ENCODE peak calls at places on chromosomes 2 and 18, in ten cellular contexts. Y is suprapubic skin; P is body of pancreas; T is osteoblast; F is CD4-positive, alpha-beta T cell; D is heart left ventricle; V is tibial artery; C is vagina; K is IMR-90; S is SK-N-SH. Z is an unnamed sample.

GRCh38 chr2:158102446-158102845 is 770 bp downstream of the UPP2 start:
- DNase-seq in Y (no peak), P (no peak), T (no peak), F (no peak), D (no peak), V (no peak), C (no peak), K (no peak), S (no peak), Z (no peak)

GRCh38 chr2:42722328-42723190 is 41.4 kb downstream of the OXER1 start:
- DNase-seq in Y (no peak), P (peak; percentile 86), T (peak; percentile 26), F (no peak), D (no peak), V (peak; percentile 72), C (no peak), K (peak; percentile 89), S (no peak), Z (peak; percentile 88)

GRCh38 chr2:230849633-230850357 is 14.9 kb upstream of the ITM2C start:
- DNase-seq in Y (no peak), P (peak; percentile 67), T (peak; percentile 66), F (peak; percentile 67), D (peak; percentile 81), V (no peak), C (no peak), K (no peak), S (no peak), Z (peak; percentile 50)

GRCh38 chr2:207558106-207558505 is 28.3 kb downstream of the CREB1 start:
- DNase-seq in Y (no peak), P (no peak), T (peak; percentile 76), F (no peak), D (no peak), V (no peak), C (no peak), K (peak; percentile 90), S (no peak), Z (no peak)

GRCh38 chr2:219116776-219117646 is 43.6 kb downstream of the NHEJ1 start:
- DNase-seq in Y (no peak), P (no peak), T (no peak), F (no peak), D (no peak), V (no peak), C (no peak), K (no peak), S (no peak), Z (no peak)

GRCh38 chr18:77857926-77858325 is 608.3 kb downstream of the GALR1 start:
- DNase-seq in Y (no peak), P (no peak), T (no peak), F (no peak), D (no peak), V (no peak), C (no peak), K (no peak), S (no peak), Z (no peak)

GRCh38 chr2:65630643-65631042 is 198.2 kb upstream of the SPRED2 start:
- DNase-seq in Y (no peak), P (no peak), T (peak; percentile 66), F (no peak), D (no peak), V (no peak), C (no peak), K (peak; percentile 77), S (no peak), Z (no peak)

GRCh38 chr2:222398446-222398885 is 25.9 kb upstream of the SGPP2 start:
- DNase-seq in Y (no peak), P (no peak), T (no peak), F (no peak), D (no peak), V (no peak), C (no peak), K (no peak), S (no peak), Z (no peak)

GRCh38 chr2:179239194-179239593 is 25.4 kb downstream of the SESTD1 start:
- DNase-seq in Y (no peak), P (no peak), T (no peak), F (no peak), D (no peak), V (no peak), C (no peak), K (peak; percentile 28), S (no peak), Z (no peak)

GRCh38 chr18:3664563-3665178 is 214.7 kb downstream of the TGIF1 start:
- DNase-seq in Y (no peak), P (no peak), T (no peak), F (no peak), D (no peak), V (no peak), C (no peak), K (no peak), S (no peak), Z (no peak)

GRCh38 chr18:37608876-37609275 is 43.3 kb upstream of the CELF4 start:
- DNase-seq in Y (no peak), P (no peak), T (no peak), F (no peak), D (no peak), V (no peak), C (no peak), K (no peak), S (no peak), Z (no peak)

GRCh38 chr2:42127425-42128424 is 41.4 kb upstream of the EML4 start:
- DNase-seq in Y (no peak), P (no peak), T (no peak), F (no peak), D (no peak), V (no peak), C (no peak), K (no peak), S (no peak), Z (no peak)

GRCh38 chr2:146323564-146323963 is 1521.3 kb upstream of the ACVR2A start:
- DNase-seq in Y (no peak), P (no peak), T (no peak), F (no peak), D (no peak), V (no peak), C (no peak), K (peak; percentile 16), S (no peak), Z (no peak)

GRCh38 chr2:19488009-19488691 is 129.7 kb upstream of the OSR1 start:
- DNase-seq in Y (no peak), P (no peak), T (peak; percentile 39), F (no peak), D (no peak), V (no peak), C (no peak), K (peak; percentile 61), S (no peak), Z (no peak)

GRCh38 chr2:231975001-231975400 is 13.5 kb downstream of the DIS3L2 start:
- DNase-seq in Y (no peak), P (no peak), T (no peak), F (no peak), D (no peak), V (no peak), C (no peak), K (no peak), S (no peak), Z (no peak)

DNA sequence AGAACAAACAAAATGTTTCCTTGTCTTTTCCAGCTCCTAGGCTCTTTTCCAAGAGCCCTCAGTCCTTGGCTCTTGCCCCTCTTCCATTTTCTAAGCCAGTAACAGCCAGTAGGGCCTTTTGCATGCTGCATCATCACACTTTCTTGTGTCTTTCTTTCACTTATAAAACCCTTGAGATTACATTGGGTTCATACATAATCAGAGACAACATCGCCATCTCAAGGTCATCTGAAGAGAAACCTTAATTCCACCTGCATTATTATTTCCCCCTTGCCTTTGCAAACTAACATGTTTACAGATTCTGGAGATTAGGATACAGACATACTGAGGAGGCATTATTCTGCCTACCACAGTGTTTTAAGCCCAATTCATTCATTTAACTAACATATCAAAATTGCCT is 697.3 kb downstream of the TRIB2 start:
- DNase-seq in Y (no peak), P (no peak), T (no peak), F (no peak), D (no peak), V (no peak), C (no peak), K (no peak), S (no peak), Z (no peak)
- H3K9me3 ChIP-seq in Y (no peaks in the 10 kb centered on the region), P (no peaks in the 10 kb centered on the region), T (no peaks in the 10 kb centered on the region), F (no peaks in the 10 kb centered on the region), D (peaks cover 8% of the 10 kb centered on the region), V (no peaks in the 10 kb centered on the region), C (no peaks in the 10 kb centered on the region), K (peaks cover 4% of the 10 kb centered on the region), S (no peaks in the 10 kb centered on the region), Z (no peaks in the 10 kb centered on the region)

DNA sequence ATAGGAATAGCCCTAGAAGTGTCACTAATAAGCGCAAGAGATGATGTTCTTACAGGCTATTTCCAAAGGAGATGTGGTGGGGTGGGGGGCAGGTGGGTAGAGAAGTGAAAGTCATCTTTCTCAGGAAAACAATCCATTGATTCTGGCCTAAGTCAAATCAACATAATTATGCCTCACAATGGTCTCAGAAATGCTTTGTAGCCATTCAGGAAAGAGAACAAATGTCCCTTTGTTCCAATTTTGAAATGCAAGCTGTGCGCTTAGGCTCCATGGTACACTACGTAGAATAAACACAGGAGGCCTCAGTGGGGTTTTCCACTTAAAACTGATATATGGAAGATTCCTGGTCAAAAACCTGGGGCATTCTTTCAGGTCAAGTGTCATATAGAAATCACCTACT is 529.9 kb upstream of the KLHL29 start:
- DNase-seq in Y (no peak), P (no peak), T (no peak), F (no peak), D (no peak), V (no peak), C (no peak), K (no peak), S (no peak), Z (no peak)
- H3K9me3 ChIP-seq in Y (peaks cover 3% of the 10 kb centered on the region), P (no peaks in the 10 kb centered on the region), T (peaks cover 5% of the 10 kb centered on the region), F (no peaks in the 10 kb centered on the region), D (peaks cover 4% of the 10 kb centered on the region), V (no peaks in the 10 kb centered on the region), C (no peaks in the 10 kb centered on the region), K (peaks cover 7% of the 10 kb centered on the region), S (no peaks in the 10 kb centered on the region), Z (no peaks in the 10 kb centered on the region)

GRCh38 chr18:39149211-39149806 is 1583.7 kb upstream of the CELF4 start:
- DNase-seq in Y (no peak), P (no peak), T (no peak), F (no peak), D (no peak), V (no peak), C (no peak), K (no peak), S (no peak), Z (no peak)
- H3K9me3 ChIP-seq in Y (peaks cover 5% of the 10 kb centered on the region), P (no peaks in the 10 kb centered on the region), T (peaks cover 9% of the 10 kb centered on the region), F (no peaks in the 10 kb centered on the region), D (peaks cover 17% of the 10 kb centered on the region), V (no peaks in the 10 kb centered on the region), C (no peaks in the 10 kb centered on the region), K (peaks cover 5% of the 10 kb centered on the region), S (peaks cover 15% of the 10 kb centered on the region), Z (no peaks in the 10 kb centered on the region)

GRCh38 chr2:229265727-229266126 is 5.4 kb downstream of the PID1 start:
- DNase-seq in Y (no peak), P (no peak), T (no peak), F (no peak), D (no peak), V (no peak), C (no peak), K (no peak), S (no peak), Z (no peak)

GRCh38 chr2:229257980-229258379 is 13.1 kb downstream of the PID1 start:
- DNase-seq in Y (no peak), P (no peak), T (no peak), F (no peak), D (no peak), V (peak; percentile 84), C (no peak), K (no peak), S (no peak), Z (no peak)

GRCh38 chr2:229261076-229261475 is 10.0 kb downstream of the PID1 start:
- DNase-seq in Y (no peak), P (no peak), T (no peak), F (no peak), D (no peak), V (no peak), C (no peak), K (no peak), S (no peak), Z (no peak)

GRCh38 chr2:229261599-229261998 is 9.5 kb downstream of the PID1 start:
- DNase-seq in Y (no peak), P (no peak), T (no peak), F (no peak), D (no peak), V (no peak), C (no peak), K (no peak), S (no peak), Z (no peak)
- H3K9me3 ChIP-seq in Y (no peaks in the 10 kb centered on the region), P (no peaks in the 10 kb centered on the region), T (no peaks in the 10 kb centered on the region), F (peaks cover 10% of the 10 kb centered on the region), D (peaks cover 21% of the 10 kb centered on the region), V (peaks cover 9% of the 10 kb centered on the region), C (peaks cover 6% of the 10 kb centered on the region), K (peaks cover 9% of the 10 kb centered on the region), S (no peaks in the 10 kb centered on the region), Z (no peaks in the 10 kb centered on the region)

Z was measured in thyroid gland.